ENCODE peak calls at places on chromosomes 3 and 15, in six cellular contexts. K is tibial nerve, O is suprapubic skin, A is transverse colon, G is K562, C is A549. F is an unnamed sample.

GRCh38 chr3:141227752-141228151 is 3.9 kb upstream of the PXYLP1 start:
- DNase-seq in G (no peak), O (no peak), C (no peak), A (no peak), K (no peak), F (no peak)

GRCh38 chr3:49255112-49255511 is 21.9 kb downstream of the C3orf62 start:
- DNase-seq in A (no peak), O (no peak), K (no peak), G (no peak), C (no peak), F (no peak)

GRCh38 chr3:108818404-108818803 is 4.2 kb upstream of the TRAT1 start:
- DNase-seq in K (no peak), A (peak; percentile 47), O (no peak), G (peak; percentile 33), C (no peak), F (peak; percentile 28)

GRCh38 chr3:160403028-160403545 is 3.6 kb downstream of the SMC4 start:
- DNase-seq in A (no peak), C (no peak), G (no peak), O (no peak), K (no peak), F (no peak)

GRCh38 chr3:60886518-60886917 is 364.7 kb downstream of the FHIT start:
- DNase-seq in A (no peak), C (no peak), K (no peak), O (no peak), G (no peak), F (no peak)

GRCh38 chr3:77051927-77052542 is 12.1 kb downstream of the ROBO2 start:
- DNase-seq in A (no peak), K (no peak), O (no peak), G (no peak), C (no peak), F (no peak)

GRCh38 chr15:56732135-56732880 is 1.0 kb downstream of the ZNF280D start:
- DNase-seq in O (no peak), A (peak; percentile 12), G (peak; percentile 29), C (peak; percentile 46), K (no peak), F (no peak)

GRCh38 chr3:61638721-61639120 is 77.3 kb downstream of the PTPRG start:
- DNase-seq in O (no peak), A (no peak), K (no peak), C (no peak), G (no peak), F (no peak)

GRCh38 chr3:176415896-176416295 is 781.4 kb downstream of the TBL1XR1 start:
- DNase-seq in O (no peak), K (no peak), C (no peak), A (no peak), G (no peak), F (no peak)

GRCh38 chr3:27423463-27423862 is 54.3 kb upstream of the NEK10 start:
- DNase-seq in O (no peak), G (no peak), A (no peak), K (no peak), C (no peak), F (no peak)

GRCh38 chr15:60370105-60370803 is 27.5 kb downstream of the ANXA2 start:
- DNase-seq in C (no peak), K (no peak), O (no peak), G (no peak), A (no peak), F (no peak)

GRCh38 chr15:77568014-77568959 is 64.4 kb downstream of the LINGO1 start:
- DNase-seq in O (no peak), A (no peak), G (no peak), K (no peak), C (no peak), F (no peak)

GRCh38 chr3:177772908-177773557 is 575.8 kb upstream of the TBL1XR1 start:
- DNase-seq in K (no peak), C (no peak), G (no peak), O (no peak), A (no peak), F (no peak)

GRCh38 chr3:75655501-75655904 is 8.6 kb upstream of the FRG2C start:
- DNase-seq in A (no peak), C (no peak), G (no peak), K (no peak), O (no peak), F (no peak)

GRCh38 chr3:59519094-59519493 is 469.3 kb upstream of the CFAP20DC start:
- DNase-seq in K (no peak), O (no peak), C (no peak), G (no peak), A (no peak), F (no peak)

GRCh38 chr3:54557538-54558419 is 370.1 kb downstream of the LRTM1 start:
- DNase-seq in C (no peak), K (no peak), O (no peak), G (no peak), A (no peak), F (no peak)

GRCh38 chr3:186452517-186452916 is 90.5 kb upstream of the DGKG start:
- DNase-seq in C (no peak), K (no peak), G (no peak), O (no peak), A (no peak), F (peak; percentile 64)

DNA sequence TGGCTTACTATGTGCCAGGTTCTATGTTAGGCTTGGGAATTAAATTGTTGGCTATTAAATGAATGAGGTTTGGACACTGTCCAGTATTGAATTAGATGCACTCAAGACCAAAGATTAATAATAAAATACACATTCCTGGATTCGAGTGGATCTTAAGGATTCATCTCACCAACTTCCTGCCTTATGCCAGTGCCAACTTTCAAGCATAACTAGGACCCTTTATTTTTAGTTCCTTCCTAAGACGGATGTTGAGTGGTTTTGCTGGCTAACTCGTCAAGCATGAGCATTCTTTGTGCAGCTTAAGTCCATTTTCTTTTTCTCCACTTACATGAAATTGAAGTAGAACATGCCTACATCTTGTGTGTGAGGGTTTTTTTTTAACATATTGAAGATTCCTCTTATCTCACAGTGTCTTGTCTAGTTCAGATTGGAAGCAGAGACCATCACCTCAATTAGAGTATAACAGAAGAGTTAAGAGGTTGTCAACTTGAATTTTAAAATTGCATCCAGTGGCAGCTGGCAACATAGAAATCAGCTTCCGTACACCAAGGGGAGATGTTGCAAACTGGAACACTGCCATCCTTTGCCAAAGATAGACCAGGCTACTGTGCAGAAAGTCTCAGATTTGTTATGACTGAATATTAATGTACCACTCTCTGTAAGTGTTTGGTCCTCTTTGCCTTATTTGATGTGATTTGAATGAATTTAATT is 106.3 kb upstream of the BFSP2 start:
- DNase-seq in A (no peak), O (no peak), G (no peak), C (no peak), K (no peak), F (no peak)
- TF ChIP-seq EP300 in A (no peak), O (no peak), G (no peak), C (no peak), K (no peak), F (no peak)

GRCh38 chr3:88150771-88151170 is 1.0 kb downstream of the C3orf38 start:
- DNase-seq in O (no peak), A (no peak), K (no peak), G (no peak), C (no peak), F (no peak)

GRCh38 chr3:88150371-88150770 is 612 bp downstream of the C3orf38 start:
- DNase-seq in A (no peak), O (no peak), K (no peak), G (no peak), C (no peak), F (no peak)

GRCh38 chr3:88149146-88149515 is 628 bp upstream of the C3orf38 start:
- DNase-seq in G (no peak), C (peak; percentile 25), A (no peak), K (no peak), O (no peak), F (no peak)

GRCh38 chr3:88148651-88149050 is 1.1 kb upstream of the C3orf38 start:
- DNase-seq in C (no peak), A (no peak), O (no peak), G (peak; percentile 9), K (no peak), F (no peak)

DNA sequence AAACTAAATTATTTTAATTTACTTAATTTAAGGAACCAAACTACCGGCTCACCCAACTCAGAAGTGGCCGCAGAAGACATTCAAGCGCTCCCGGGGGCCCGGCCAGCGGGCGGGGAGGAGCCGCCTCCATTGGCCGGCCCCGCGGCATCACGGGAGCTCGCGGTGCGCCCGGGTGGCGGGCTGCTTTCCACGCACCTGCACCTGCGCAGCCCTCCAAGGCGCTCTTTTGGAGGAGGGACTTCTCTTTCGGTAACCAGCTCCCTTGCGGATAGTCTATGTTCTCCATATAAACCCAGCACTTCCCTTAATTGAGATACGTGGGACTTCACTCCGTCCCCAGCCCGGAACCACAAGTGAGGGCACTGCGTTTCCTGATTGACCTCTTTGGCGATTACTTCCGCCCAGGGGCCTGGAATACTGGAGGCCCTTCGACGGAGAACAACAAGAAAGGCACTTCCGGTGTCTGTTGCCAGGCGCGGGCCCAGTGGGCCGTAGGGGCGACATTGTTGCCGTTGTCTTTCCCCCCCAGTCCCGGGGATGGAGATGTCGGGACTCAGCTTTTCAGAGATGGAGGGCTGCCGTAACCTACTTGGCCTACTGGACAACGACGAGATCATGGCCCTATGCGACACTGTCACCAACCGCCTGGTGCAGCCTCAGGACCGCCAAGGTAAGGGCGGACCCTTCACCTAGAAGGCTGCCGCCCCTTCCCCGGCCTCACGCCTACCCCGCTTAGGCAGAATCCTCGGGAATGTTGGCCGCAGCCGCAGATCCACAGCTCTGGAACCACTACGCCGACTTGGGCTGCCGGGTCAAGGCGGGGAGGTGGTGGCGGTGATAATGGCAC is at the start of gene C3orf38:
- DNase-seq in A (peak; percentile 87), O (peak; percentile 91), K (peak; percentile 70), C (peak; percentile 85), G (peak; percentile 90), F (peak; percentile 85)
- TF ChIP-seq EP300 in A (no peak), O (no peak), K (peak; percentile 94), C (no peak), G (no peak), F (no peak)

GRCh38 chr3:134360046-134360445 is 14.2 kb downstream of the AMOTL2 start:
- DNase-seq in K (no peak), C (no peak), O (no peak), A (no peak), G (no peak), F (no peak)
- TF ChIP-seq EP300 in K (no peak), C (no peak), O (no peak), A (no peak), G (no peak), F (no peak)

GRCh38 chr3:34411596-34411995 is 613.2 kb downstream of the PDCD6IP start:
- DNase-seq in G (no peak), O (no peak), C (no peak), K (no peak), A (no peak), F (no peak)

GRCh38 chr3:34405159-34405558 is 606.7 kb downstream of the PDCD6IP start:
- DNase-seq in O (no peak), G (no peak), K (no peak), C (no peak), A (no peak), F (no peak)

DNA sequence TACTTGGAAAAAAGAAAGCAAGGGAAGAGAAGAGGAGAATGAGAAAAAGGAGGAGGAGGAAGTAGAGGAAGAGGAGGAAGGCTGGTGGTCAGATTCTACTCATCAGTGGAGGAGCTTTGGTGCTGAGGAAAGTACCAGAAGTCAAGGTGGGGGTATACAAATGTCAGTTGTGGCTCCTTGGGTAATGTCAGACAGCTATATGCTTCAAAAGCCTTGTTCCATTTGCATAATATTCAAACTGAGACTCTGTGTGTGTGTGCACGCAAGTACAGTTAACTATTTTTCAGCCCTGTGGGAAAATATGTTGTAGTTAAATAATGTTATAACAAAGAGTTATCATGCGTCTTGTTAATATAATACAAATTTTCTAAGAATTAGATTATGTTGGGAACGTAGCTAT is 609.7 kb downstream of the PDCD6IP start:
- DNase-seq in K (no peak), A (no peak), C (no peak), G (no peak), O (no peak), F (no peak)
- TF ChIP-seq EP300 in K (no peak), A (no peak), C (no peak), G (no peak), O (no peak), F (no peak)